ENCODE peak calls at places on chromosomes 2 and 18, in ten cellular contexts. One of them, this sample, is unnamed.

GRCh38 chr2:6957031-6957714 is 40.0 kb downstream of the RNF144A start:
- DNase-seq in psoas muscle: no peak
- DNase-seq in H9: no peak
- DNase-seq in MM.1S: no peak
- DNase-seq in stomach: no peak
- DNase-seq in transverse colon: no peak
- DNase-seq in upper lobe of right lung: no peak
- DNase-seq in PC-9: no peak
- DNase-seq in heart left ventricle: no peak
- DNase-seq in kidney: no peak
- DNase-seq in this sample: no peak

GRCh38 chr2:66109419-66109818 is 325.5 kb upstream of the MEIS1 start:
- DNase-seq in stomach: no peak
- DNase-seq in transverse colon: peak; percentile 16
- DNase-seq in heart left ventricle: no peak
- DNase-seq in psoas muscle: peak; percentile 12
- DNase-seq in kidney: no peak
- DNase-seq in MM.1S: peak; percentile 39
- DNase-seq in upper lobe of right lung: no peak
- DNase-seq in PC-9: no peak
- DNase-seq in H9: no peak
- DNase-seq in this sample: no peak

GRCh38 chr2:96924775-96925747 is 55.2 kb upstream of the SEMA4C start:
- DNase-seq in upper lobe of right lung: no peak
- DNase-seq in kidney: no peak
- DNase-seq in MM.1S: no peak
- DNase-seq in psoas muscle: no peak
- DNase-seq in transverse colon: no peak
- DNase-seq in PC-9: no peak
- DNase-seq in heart left ventricle: no peak
- DNase-seq in H9: no peak
- DNase-seq in stomach: no peak
- DNase-seq in this sample: peak; percentile 44

GRCh38 chr18:25039781-25040180 is 312.2 kb downstream of the ZNF521 start:
- DNase-seq in heart left ventricle: no peak
- DNase-seq in psoas muscle: no peak
- DNase-seq in upper lobe of right lung: no peak
- DNase-seq in PC-9: no peak
- DNase-seq in stomach: no peak
- DNase-seq in MM.1S: no peak
- DNase-seq in kidney: no peak
- DNase-seq in H9: no peak
- DNase-seq in transverse colon: no peak
- DNase-seq in this sample: no peak

GRCh38 chr2:163264376-163264775 is 425.8 kb upstream of the KCNH7 start:
- DNase-seq in upper lobe of right lung: no peak
- DNase-seq in PC-9: no peak
- DNase-seq in psoas muscle: no peak
- DNase-seq in MM.1S: no peak
- DNase-seq in heart left ventricle: no peak
- DNase-seq in kidney: no peak
- DNase-seq in H9: no peak
- DNase-seq in transverse colon: no peak
- DNase-seq in stomach: no peak
- DNase-seq in this sample: no peak

GRCh38 chr2:8086796-8087479 is 594.9 kb upstream of the ID2 start:
- DNase-seq in stomach: no peak
- DNase-seq in transverse colon: no peak
- DNase-seq in heart left ventricle: no peak
- DNase-seq in upper lobe of right lung: no peak
- DNase-seq in MM.1S: no peak
- DNase-seq in kidney: no peak
- DNase-seq in PC-9: no peak
- DNase-seq in H9: no peak
- DNase-seq in psoas muscle: no peak
- DNase-seq in this sample: no peak

GRCh38 chr2:55419236-55419513 is 481 bp downstream of the CCDC88A start:
- DNase-seq in MM.1S: no peak
- DNase-seq in PC-9: no peak
- DNase-seq in kidney: no peak
- DNase-seq in psoas muscle: peak; percentile 17
- DNase-seq in transverse colon: peak; percentile 24
- DNase-seq in upper lobe of right lung: no peak
- DNase-seq in H9: peak; percentile 48
- DNase-seq in stomach: no peak
- DNase-seq in heart left ventricle: peak; percentile 25
- DNase-seq in this sample: no peak

GRCh38 chr18:24632158-24632988 is 171.9 kb downstream of the HRH4 start:
- DNase-seq in transverse colon: no peak
- DNase-seq in psoas muscle: no peak
- DNase-seq in heart left ventricle: no peak
- DNase-seq in MM.1S: no peak
- DNase-seq in H9: no peak
- DNase-seq in stomach: no peak
- DNase-seq in PC-9: no peak
- DNase-seq in kidney: no peak
- DNase-seq in upper lobe of right lung: no peak
- DNase-seq in this sample: no peak

GRCh38 chr2:157572725-157573124 is 55.9 kb downstream of the ACVR1C start:
- DNase-seq in psoas muscle: no peak
- DNase-seq in kidney: no peak
- DNase-seq in MM.1S: peak; percentile 72
- DNase-seq in upper lobe of right lung: no peak
- DNase-seq in transverse colon: no peak
- DNase-seq in heart left ventricle: no peak
- DNase-seq in PC-9: no peak
- DNase-seq in H9: no peak
- DNase-seq in stomach: no peak
- DNase-seq in this sample: no peak
- TF ChIP-seq CTCF in psoas muscle: no peak
- TF ChIP-seq CTCF in kidney: no peak
- TF ChIP-seq CTCF in MM.1S: peak; percentile 68
- TF ChIP-seq CTCF in upper lobe of right lung: peak; percentile 27
- TF ChIP-seq CTCF in transverse colon: no peak
- TF ChIP-seq CTCF in heart left ventricle: no peak
- TF ChIP-seq CTCF in PC-9: peak; percentile 42
- TF ChIP-seq CTCF in H9: peak; percentile 57
- TF ChIP-seq CTCF in stomach: no peak
- TF ChIP-seq CTCF in this sample: peak; percentile 43

DNA sequence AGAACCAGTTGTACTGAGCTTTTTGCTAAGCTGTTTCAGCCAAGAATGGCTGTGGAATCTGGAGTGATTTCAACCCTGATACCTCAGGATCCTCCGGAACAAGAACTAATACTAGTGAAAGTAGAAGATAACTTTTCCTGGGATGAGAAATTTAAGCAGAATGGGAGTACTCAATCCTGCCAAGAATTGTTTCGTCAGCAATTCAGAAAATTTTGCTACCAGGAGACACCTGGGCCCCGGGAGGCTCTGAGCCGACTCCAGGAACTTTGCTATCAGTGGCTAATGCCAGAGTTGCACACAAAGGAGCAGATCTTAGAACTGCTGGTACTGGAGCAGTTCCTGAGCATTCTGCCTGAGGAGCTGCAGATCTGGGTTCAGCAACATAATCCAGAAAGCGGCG is 1.6 kb downstream of the ZNF397 start:
- DNase-seq in heart left ventricle: no peak
- DNase-seq in MM.1S: no peak
- DNase-seq in transverse colon: no peak
- DNase-seq in upper lobe of right lung: no peak
- DNase-seq in stomach: no peak
- DNase-seq in psoas muscle: no peak
- DNase-seq in kidney: no peak
- DNase-seq in H9: no peak
- DNase-seq in PC-9: no peak
- DNase-seq in this sample: no peak
- H3K9me3 ChIP-seq in heart left ventricle: no peaks in the 10 kb centered on the region
- H3K9me3 ChIP-seq in MM.1S: no peaks in the 10 kb centered on the region
- H3K9me3 ChIP-seq in transverse colon: no peaks in the 10 kb centered on the region
- H3K9me3 ChIP-seq in upper lobe of right lung: no peaks in the 10 kb centered on the region
- H3K9me3 ChIP-seq in stomach: no peaks in the 10 kb centered on the region
- H3K9me3 ChIP-seq in psoas muscle: no peaks in the 10 kb centered on the region
- H3K9me3 ChIP-seq in kidney: peaks cover 12% of the 10 kb centered on the region
- H3K9me3 ChIP-seq in H9: no peaks in the 10 kb centered on the region
- H3K9me3 ChIP-seq in PC-9: peaks cover 20% of the 10 kb centered on the region
- H3K9me3 ChIP-seq in this sample: no peaks in the 10 kb centered on the region

DNA sequence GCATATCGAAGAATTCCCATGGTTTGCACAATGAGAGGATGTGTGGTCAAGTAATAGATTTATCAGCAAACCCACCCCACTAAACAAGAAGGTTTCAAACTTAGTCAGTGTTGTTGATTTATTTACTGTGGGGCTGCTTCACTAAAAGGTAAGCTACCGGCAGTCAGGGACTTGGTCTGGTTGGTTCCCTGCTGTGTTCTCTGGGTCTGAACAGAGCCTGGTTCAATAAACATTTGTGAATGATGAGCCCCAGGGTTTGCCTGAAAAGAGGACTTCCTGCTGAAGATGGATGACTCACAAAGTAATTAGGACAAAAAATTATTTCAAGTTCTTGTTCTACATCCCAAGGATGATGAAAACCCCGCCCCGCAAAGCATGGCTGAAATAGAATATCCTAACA is 108.3 kb downstream of the SPP2 start:
- DNase-seq in heart left ventricle: no peak
- DNase-seq in H9: no peak
- DNase-seq in MM.1S: no peak
- DNase-seq in upper lobe of right lung: no peak
- DNase-seq in psoas muscle: no peak
- DNase-seq in PC-9: no peak
- DNase-seq in stomach: no peak
- DNase-seq in kidney: no peak
- DNase-seq in transverse colon: no peak
- DNase-seq in this sample: no peak
- H3K27ac ChIP-seq in heart left ventricle: no peak overlapping the region
- H3K27ac ChIP-seq in H9: no peak overlapping the region
- H3K27ac ChIP-seq in MM.1S: no peak overlapping the region
- H3K27ac ChIP-seq in upper lobe of right lung: no peak overlapping the region
- H3K27ac ChIP-seq in psoas muscle: no peak overlapping the region
- H3K27ac ChIP-seq in PC-9: peak overlapping the region; percentile 62
- H3K27ac ChIP-seq in stomach: no peak overlapping the region
- H3K27ac ChIP-seq in kidney: no peak overlapping the region
- H3K27ac ChIP-seq in transverse colon: no peak overlapping the region
- H3K27ac ChIP-seq in this sample: no peak overlapping the region

DNA sequence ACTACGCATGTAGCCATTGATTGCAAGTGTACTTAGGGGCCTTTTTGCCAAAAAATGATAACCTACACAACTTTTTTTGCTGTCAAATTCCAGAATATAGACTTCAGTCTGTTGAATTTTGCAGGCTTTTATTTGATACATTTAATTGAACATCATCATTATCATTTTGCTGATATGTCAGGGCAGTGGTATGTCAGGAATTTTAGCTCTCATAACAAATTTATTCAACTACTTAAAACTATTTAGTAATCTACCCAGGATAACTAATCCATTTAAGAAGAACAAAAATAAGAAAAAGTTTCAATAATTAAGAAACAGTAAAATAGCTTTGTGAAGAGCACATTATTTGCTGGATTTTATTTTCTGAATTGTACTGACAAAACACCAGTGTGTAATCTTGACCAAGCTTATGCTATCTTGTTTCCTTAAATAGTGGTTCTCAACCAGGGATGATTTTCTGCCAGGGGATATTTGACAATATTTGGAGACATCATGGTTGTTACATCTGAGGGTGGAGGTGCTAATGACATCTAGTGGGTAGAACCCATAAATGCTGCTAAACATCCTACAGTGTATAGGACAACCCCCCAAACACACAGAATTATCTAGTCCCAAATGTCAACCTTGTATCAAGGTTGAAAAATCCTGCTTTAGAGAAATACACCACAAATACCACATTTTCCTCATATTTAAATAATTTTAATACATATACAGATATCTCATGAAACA is 12.1 kb upstream of the TTN start:
- DNase-seq in psoas muscle: no peak
- DNase-seq in H9: no peak
- DNase-seq in heart left ventricle: no peak
- DNase-seq in kidney: no peak
- DNase-seq in stomach: no peak
- DNase-seq in MM.1S: peak; percentile 55
- DNase-seq in transverse colon: no peak
- DNase-seq in upper lobe of right lung: no peak
- DNase-seq in PC-9: no peak
- DNase-seq in this sample: no peak
- TF ChIP-seq CTCF in psoas muscle: peak; percentile 12
- TF ChIP-seq CTCF in H9: no peak
- TF ChIP-seq CTCF in heart left ventricle: no peak
- TF ChIP-seq CTCF in kidney: no peak
- TF ChIP-seq CTCF in stomach: no peak
- TF ChIP-seq CTCF in MM.1S: peak; percentile 48
- TF ChIP-seq CTCF in transverse colon: no peak
- TF ChIP-seq CTCF in upper lobe of right lung: no peak
- TF ChIP-seq CTCF in PC-9: no peak
- TF ChIP-seq CTCF in this sample: no peak

GRCh38 chr2:101725515-101726192 is 28.1 kb downstream of the MAP4K4 start:
- DNase-seq in transverse colon: no peak
- DNase-seq in heart left ventricle: no peak
- DNase-seq in MM.1S: no peak
- DNase-seq in kidney: no peak
- DNase-seq in PC-9: no peak
- DNase-seq in stomach: no peak
- DNase-seq in H9: peak; percentile 41
- DNase-seq in upper lobe of right lung: no peak
- DNase-seq in psoas muscle: no peak
- DNase-seq in this sample: no peak

GRCh38 chr2:101725038-101725437 is 27.5 kb downstream of the MAP4K4 start:
- DNase-seq in stomach: no peak
- DNase-seq in psoas muscle: no peak
- DNase-seq in kidney: no peak
- DNase-seq in upper lobe of right lung: no peak
- DNase-seq in PC-9: no peak
- DNase-seq in H9: no peak
- DNase-seq in transverse colon: no peak
- DNase-seq in heart left ventricle: no peak
- DNase-seq in MM.1S: no peak
- DNase-seq in this sample: no peak

GRCh38 chr2:101722878-101723277 is 25.4 kb downstream of the MAP4K4 start:
- DNase-seq in heart left ventricle: no peak
- DNase-seq in transverse colon: no peak
- DNase-seq in stomach: no peak
- DNase-seq in kidney: no peak
- DNase-seq in MM.1S: no peak
- DNase-seq in psoas muscle: no peak
- DNase-seq in PC-9: no peak
- DNase-seq in H9: no peak
- DNase-seq in upper lobe of right lung: no peak
- DNase-seq in this sample: no peak

GRCh38 chr2:101724113-101724450 is 26.6 kb downstream of the MAP4K4 start:
- DNase-seq in heart left ventricle: no peak
- DNase-seq in MM.1S: no peak
- DNase-seq in kidney: no peak
- DNase-seq in H9: no peak
- DNase-seq in PC-9: no peak
- DNase-seq in psoas muscle: no peak
- DNase-seq in transverse colon: no peak
- DNase-seq in upper lobe of right lung: no peak
- DNase-seq in stomach: no peak
- DNase-seq in this sample: no peak

GRCh38 chr2:101723366-101724112 is 26.0 kb downstream of the MAP4K4 start:
- DNase-seq in psoas muscle: no peak
- DNase-seq in transverse colon: no peak
- DNase-seq in kidney: no peak
- DNase-seq in upper lobe of right lung: no peak
- DNase-seq in heart left ventricle: no peak
- DNase-seq in PC-9: no peak
- DNase-seq in MM.1S: no peak
- DNase-seq in stomach: no peak
- DNase-seq in H9: no peak
- DNase-seq in this sample: no peak
- H3K9me3 ChIP-seq in psoas muscle: no peaks in the 10 kb centered on the region
- H3K9me3 ChIP-seq in transverse colon: no peaks in the 10 kb centered on the region
- H3K9me3 ChIP-seq in kidney: no peaks in the 10 kb centered on the region
- H3K9me3 ChIP-seq in upper lobe of right lung: no peaks in the 10 kb centered on the region
- H3K9me3 ChIP-seq in heart left ventricle: no peaks in the 10 kb centered on the region
- H3K9me3 ChIP-seq in PC-9: peaks cover 7% of the 10 kb centered on the region
- H3K9me3 ChIP-seq in MM.1S: no peaks in the 10 kb centered on the region
- H3K9me3 ChIP-seq in stomach: no peaks in the 10 kb centered on the region
- H3K9me3 ChIP-seq in H9: no peaks in the 10 kb centered on the region
- H3K9me3 ChIP-seq in this sample: no peaks in the 10 kb centered on the region